ENCODE peak calls at places on chromosomes 16 and 17, in five cellular contexts. E is H9, W is WTC11, A is lower leg skin, H is BE2C. L is an unnamed sample.

GRCh38 chr16:67652578-67653130 is 7.4 kb downstream of the ACD start:
- DNase-seq in W (peak; percentile 63), E (peak; percentile 69), H (peak; percentile 63), A (no peak), L (peak; percentile 80)

GRCh38 chr16:73016488-73016830 is 31.5 kb downstream of the ZFHX3 start:
- DNase-seq in H (no peak), A (no peak), E (no peak), W (no peak), L (no peak)

GRCh38 chr17:50176559-50177471 is 11.0 kb downstream of the SGCA start:
- DNase-seq in H (no peak), A (no peak), W (no peak), E (no peak), L (no peak)

GRCh38 chr16:58038219-58038641 is 12.7 kb downstream of the MMP15 start:
- DNase-seq in A (no peak), H (no peak), W (no peak), E (no peak), L (no peak)

GRCh38 chr16:31352344-31353115 is 2.4 kb upstream of the ITGAX start:
- DNase-seq in A (no peak), E (no peak), W (no peak), H (no peak), L (no peak)

GRCh38 chr17:60165976-60166375 is 16.2 kb downstream of the CA4 start:
- DNase-seq in W (no peak), H (no peak), E (no peak), A (no peak), L (no peak)

GRCh38 chr16:30113031-30113710 is at the start of gene GDPD3:
- DNase-seq in A (no peak), W (no peak), E (peak; percentile 56), H (peak; percentile 59), L (no peak)

GRCh38 chr17:61400058-61400785 is 579 bp downstream of the TBX2 start:
- DNase-seq in H (peak; percentile 48), W (peak; percentile 39), A (no peak), E (peak; percentile 64), L (no peak)

GRCh38 chr17:77516902-77517301 is 376.1 kb downstream of the SEC14L1 start:
- DNase-seq in W (no peak), H (peak; percentile 41), A (peak; percentile 39), E (peak; percentile 25), L (no peak)

GRCh38 chr17:79048826-79049755 is 25.1 kb downstream of the C1QTNF1 start:
- DNase-seq in H (no peak), A (no peak), E (no peak), W (no peak), L (no peak)

GRCh38 chr17:77862890-77863813 is 95.4 kb upstream of the TNRC6C start:
- DNase-seq in E (no peak), H (no peak), W (no peak), A (no peak), L (no peak)

GRCh38 chr17:75477493-75477862 is 21.0 kb downstream of the TMEM94 start:
- DNase-seq in W (no peak), A (no peak), E (no peak), H (no peak), L (no peak)

GRCh38 chr17:41486809-41487530 is 2.7 kb downstream of the KRT36 start:
- DNase-seq in A (no peak), W (peak; percentile 92), H (peak; percentile 42), E (peak; percentile 93), L (no peak)

GRCh38 chr16:1125471-1125870 is 27.4 kb upstream of the CACNA1H start:
- DNase-seq in W (no peak), E (no peak), A (no peak), H (peak; percentile 89), L (peak; percentile 74)

GRCh38 chr17:50093246-50093645 is 1.9 kb upstream of the PDK2 start:
- DNase-seq in A (no peak), W (no peak), H (no peak), E (no peak), L (no peak)

GRCh38 chr17:66200685-66201092 is 8.8 kb upstream of the CEP112 start:
- DNase-seq in W (peak; percentile 48), A (no peak), H (peak; percentile 72), E (peak; percentile 69), L (no peak)

GRCh38 chr17:40648326-40648968 is 829 bp upstream of the SMARCE1 start:
- DNase-seq in A (peak; percentile 86), W (no peak), E (no peak), H (no peak), L (peak; percentile 25)

GRCh38 chr17:16073845-16074244 is 74.2 kb downstream of the TTC19 start:
- DNase-seq in A (no peak), E (no peak), H (no peak), W (no peak), L (no peak)

GRCh38 chr16:21100447-21100846 is 50.2 kb downstream of the DNAH3 start:
- DNase-seq in H (no peak), W (no peak), A (peak; percentile 2), E (no peak), L (no peak)

GRCh38 chr16:78503501-78504110 is 404.2 kb downstream of the WWOX start:
- DNase-seq in A (no peak), E (no peak), H (peak; percentile 23), W (peak; percentile 36), L (no peak)

GRCh38 chr17:79023886-79024771 is at the start of gene C1QTNF1:
- DNase-seq in W (peak; percentile 70), H (peak; percentile 63), E (peak; percentile 73), A (peak; percentile 92), L (no peak)

GRCh38 chr16:48317614-48318013 is 67.6 kb downstream of the SIAH1 start:
- DNase-seq in A (no peak), W (no peak), H (no peak), E (no peak), L (no peak)

GRCh38 chr17:55872374-55872773 is 121.5 kb downstream of the PCTP start:
- DNase-seq in A (no peak), W (no peak), E (no peak), H (no peak), L (no peak)

GRCh38 chr17:55870044-55870443 is 119.2 kb downstream of the PCTP start:
- DNase-seq in H (no peak), W (peak; percentile 17), A (no peak), E (peak; percentile 71), L (no peak)

DNA sequence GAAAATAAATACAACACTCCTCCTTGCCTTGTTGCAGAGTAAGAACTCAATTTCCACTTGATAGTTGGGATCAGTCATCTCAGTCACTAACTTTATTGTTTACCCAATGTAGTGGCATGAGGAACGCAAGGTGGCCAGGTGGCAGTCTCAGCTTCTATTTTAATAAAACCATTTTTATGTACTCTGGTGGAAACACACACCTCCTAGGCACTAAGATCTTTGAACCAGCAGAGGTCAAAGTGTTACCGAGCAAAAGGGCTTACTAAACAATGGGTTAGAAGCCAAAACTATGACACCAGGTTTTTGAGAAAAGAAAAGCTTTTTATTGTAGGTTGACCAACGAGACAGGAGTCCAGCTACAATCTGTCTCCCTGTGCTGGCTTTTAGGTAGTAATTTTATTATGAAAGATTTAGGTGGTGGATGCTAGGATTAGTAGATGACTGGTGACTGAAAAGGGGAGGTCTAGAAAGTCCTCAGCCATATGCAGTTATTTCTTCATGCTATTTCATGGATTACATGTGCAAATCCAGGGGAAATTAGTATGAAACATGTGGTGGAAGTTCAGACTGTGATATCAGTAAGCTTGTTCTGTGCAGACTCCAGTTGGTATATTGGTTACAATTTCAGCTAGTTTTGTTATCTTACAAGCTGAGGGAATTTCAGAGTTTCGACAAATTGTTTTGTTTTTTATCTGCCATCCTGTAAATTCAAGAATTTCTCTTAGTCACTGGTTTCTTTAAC is 122.3 kb downstream of the PCTP start:
- DNase-seq in H (no peak), A (no peak), E (no peak), W (no peak), L (no peak)
- TF ChIP-seq CTCF in H (no peak), A (no peak), E (no peak), W (no peak), L (no peak)

DNA sequence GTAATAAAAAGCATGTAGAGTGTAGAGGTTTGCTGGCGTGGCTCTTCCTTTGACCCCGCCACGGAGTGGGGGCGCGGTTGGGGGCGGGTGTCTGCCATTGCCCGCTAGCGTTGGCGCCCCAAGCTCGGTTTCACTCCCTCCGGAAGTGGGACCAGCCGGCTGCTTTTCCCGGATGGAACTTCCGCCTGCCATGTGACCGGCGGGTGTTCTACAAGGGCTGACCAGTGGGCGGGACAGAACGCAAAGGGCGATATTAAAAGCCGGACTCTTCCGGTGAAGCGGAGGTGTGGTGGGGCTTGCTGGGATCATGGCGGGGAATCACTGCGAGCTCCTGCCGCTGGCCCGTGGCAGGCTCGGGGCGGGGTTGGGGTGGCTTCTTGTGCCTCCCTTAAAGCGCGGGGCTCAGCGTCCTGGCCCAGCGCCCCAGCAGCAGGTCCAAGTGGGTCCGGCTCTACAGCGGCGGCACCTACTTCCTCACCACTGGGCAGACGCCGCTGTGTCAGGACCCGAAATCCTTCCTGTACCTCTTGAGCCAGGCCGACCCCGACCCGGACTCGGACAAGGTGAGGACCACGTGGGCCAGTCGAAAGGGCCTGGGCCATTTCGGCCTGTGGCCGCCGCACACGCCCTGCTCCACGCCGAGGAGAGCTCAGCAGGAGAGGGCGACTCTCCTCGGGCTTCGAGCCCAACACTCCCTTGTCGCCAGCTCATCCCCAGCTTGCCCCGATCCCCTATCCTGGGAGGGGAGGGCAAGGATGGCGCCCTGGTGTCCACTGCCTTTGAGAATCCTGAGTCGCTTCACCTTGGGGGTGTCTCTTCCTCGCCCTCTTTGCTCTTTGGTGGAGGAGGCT is 65.6 kb downstream of the PDPK1 start:
- DNase-seq in A (peak; percentile 98), W (peak; percentile 97), E (peak; percentile 97), H (peak; percentile 97), L (peak; percentile 97)
- TF ChIP-seq CTCF in A (no peak), W (no peak), E (no peak), H (no peak), L (no peak)

GRCh38 chr17:73823684-73824083 is 179.4 kb upstream of the SDK2 start:
- DNase-seq in E (no peak), H (no peak), A (peak; percentile 60), W (no peak), L (no peak)

GRCh38 chr17:73819440-73820395 is 175.5 kb upstream of the SDK2 start:
- DNase-seq in A (peak; percentile 66), H (no peak), E (no peak), W (no peak), L (no peak)

GRCh38 chr17:73822371-73822770 is 178.1 kb upstream of the SDK2 start:
- DNase-seq in W (no peak), A (peak; percentile 15), H (no peak), E (no peak), L (no peak)

GRCh38 chr17:73821665-73822064 is 177.4 kb upstream of the SDK2 start:
- DNase-seq in H (no peak), W (no peak), A (no peak), E (no peak), L (no peak)

GRCh38 chr17:73820686-73821448 is 176.6 kb upstream of the SDK2 start:
- DNase-seq in A (peak; percentile 79), H (peak; percentile 82), W (peak; percentile 67), E (peak; percentile 94), L (no peak)
- TF ChIP-seq CTCF in A (no peak), H (peak; percentile 59), W (no peak), E (peak; percentile 65), L (peak; percentile 70)

GRCh38 chr17:37489197-37490001 is at the start of gene DUSP14:
- DNase-seq in H (peak; percentile 89), W (peak; percentile 79), E (peak; percentile 91), A (peak; percentile 95), L (peak; percentile 66)

GRCh38 chr17:37488607-37489196 is 989 bp upstream of the DUSP14 start:
- DNase-seq in A (peak; percentile 96), E (peak; percentile 94), W (peak; percentile 79), H (peak; percentile 36), L (no peak)

GRCh38 chr17:37490022-37490587 is 414 bp downstream of the DUSP14 start:
- DNase-seq in A (peak; percentile 94), E (peak; percentile 80), H (peak; percentile 86), W (peak; percentile 74), L (no peak)

GRCh38 chr17:37492167-37492566 is 2.5 kb downstream of the DUSP14 start:
- DNase-seq in H (no peak), W (no peak), E (no peak), A (no peak), L (no peak)

GRCh38 chr17:37490638-37491614 is 1.2 kb downstream of the DUSP14 start:
- DNase-seq in E (peak; percentile 81), A (no peak), W (peak; percentile 41), H (no peak), L (no peak)
- TF ChIP-seq CTCF in E (no peak), A (no peak), W (no peak), H (no peak), L (no peak)

L was measured in D721Med.